ENCODE peak calls at places on chromosome 21, in six cellular contexts. L is AG09309, I is fibroblast of lung, Q is AG04449, H is left ventricle myocardium inferior, G is heart right ventricle. R is an unnamed sample.

GRCh38 chr21:22791986-22792560 is 1793.9 kb downstream of the NCAM2 start:
- DNase-seq in L (no peak), I (peak; percentile 65), Q (no peak), H (no peak), G (no peak), R (peak; percentile 29)

GRCh38 chr21:36706482-36706852 is 7.6 kb downstream of the SIM2 start:
- DNase-seq in L (no peak), I (no peak), Q (no peak), H (no peak), G (no peak), R (no peak)

GRCh38 chr21:42392731-42393442 is 3.0 kb downstream of the TMPRSS3 start:
- DNase-seq in L (no peak), I (no peak), Q (no peak), H (no peak), G (no peak), R (no peak)

GRCh38 chr21:15249285-15249993 is 184.6 kb upstream of the NRIP1 start:
- DNase-seq in L (no peak), I (peak; percentile 45), Q (no peak), H (no peak), G (no peak), R (no peak)

GRCh38 chr21:42829417-42829816 is 49.9 kb downstream of the WDR4 start:
- DNase-seq in L (no peak), I (no peak), Q (no peak), H (no peak), G (no peak), R (no peak)

GRCh38 chr21:35428041-35428400 is 378.9 kb upstream of the RUNX1 start:
- DNase-seq in L (peak; percentile 37), I (peak; percentile 11), Q (no peak), H (no peak), G (no peak), R (no peak)

GRCh38 chr21:42174173-42174572 is 44.8 kb upstream of the ABCG1 start:
- DNase-seq in L (no peak), I (no peak), Q (no peak), H (no peak), G (no peak), R (no peak)

GRCh38 chr21:41589620-41590175 is 81.7 kb upstream of the TMPRSS2 start:
- DNase-seq in L (no peak), I (no peak), Q (no peak), H (no peak), G (no peak), R (no peak)

GRCh38 chr21:33898546-33898945 is 17.1 kb downstream of the ATP5PO start:
- DNase-seq in L (no peak), I (no peak), Q (no peak), H (no peak), G (no peak), R (peak; percentile 74)

GRCh38 chr21:33902349-33902748 is 13.3 kb downstream of the ATP5PO start:
- DNase-seq in L (no peak), I (no peak), Q (no peak), H (no peak), G (no peak), R (no peak)

GRCh38 chr21:33904041-33904440 is 11.6 kb downstream of the ATP5PO start:
- DNase-seq in L (no peak), I (no peak), Q (no peak), H (no peak), G (no peak), R (no peak)

GRCh38 chr21:33899199-33899598 is 16.4 kb downstream of the ATP5PO start:
- DNase-seq in L (no peak), I (peak; percentile 28), Q (no peak), H (no peak), G (no peak), R (peak; percentile 48)

GRCh38 chr21:33901421-33902288 is 13.9 kb downstream of the ATP5PO start:
- DNase-seq in L (peak; percentile 32), I (peak; percentile 63), Q (no peak), H (no peak), G (no peak), R (peak; percentile 57)
- TF ChIP-seq CTCF in L (peak; percentile 61), I (peak; percentile 55), Q (peak; percentile 69), H (peak; percentile 55), G (peak; percentile 46), R (peak; percentile 78)

GRCh38 chr21:45328198-45329087 is 40.7 kb upstream of the POFUT2 start:
- DNase-seq in L (no peak), I (no peak), Q (no peak), H (peak; percentile 13), G (no peak), R (no peak)
- H3K4me3 ChIP-seq in L (no peak overlapping the region), I (no peak overlapping the region), Q (no peak overlapping the region), H (no peak overlapping the region), G (no peak overlapping the region), R (no peak overlapping the region)

DNA sequence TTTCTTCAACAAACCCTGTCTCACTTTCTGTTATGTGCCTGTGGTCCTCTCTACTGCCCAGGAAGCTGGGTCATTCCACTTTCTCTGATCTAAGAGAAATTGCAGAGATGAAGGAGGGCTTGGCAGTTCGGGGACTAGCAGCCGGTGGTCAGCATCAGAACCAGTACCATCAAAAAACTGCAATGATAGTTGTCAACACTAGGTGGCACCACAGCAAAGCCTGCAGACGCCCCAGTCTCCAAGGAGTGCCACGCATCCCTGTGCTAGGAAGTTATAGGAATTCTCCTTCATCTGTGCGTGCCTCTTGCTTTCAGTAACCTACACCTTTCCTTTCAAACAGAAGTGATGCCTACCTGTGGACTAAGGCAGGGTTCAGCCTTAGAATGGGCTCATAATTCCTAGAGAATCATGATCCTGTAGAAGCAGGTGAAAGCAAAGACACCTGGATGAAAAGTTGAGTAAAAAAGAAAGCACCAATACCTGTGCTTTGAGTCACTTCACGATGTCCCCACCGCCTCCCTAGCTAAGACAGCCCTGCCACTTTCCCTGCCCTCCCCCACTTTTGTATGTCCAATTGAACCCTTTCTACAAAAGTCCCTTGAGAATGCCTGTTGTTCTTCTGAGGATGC is 129.2 kb downstream of the ADAMTS1 start:
- DNase-seq in L (no peak), I (peak; percentile 60), Q (no peak), H (peak; percentile 15), G (no peak), R (peak; percentile 31)
- TF ChIP-seq CTCF in L (peak; percentile 92), I (peak; percentile 93), Q (peak; percentile 86), H (peak; percentile 89), G (peak; percentile 89), R (peak; percentile 92)

DNA sequence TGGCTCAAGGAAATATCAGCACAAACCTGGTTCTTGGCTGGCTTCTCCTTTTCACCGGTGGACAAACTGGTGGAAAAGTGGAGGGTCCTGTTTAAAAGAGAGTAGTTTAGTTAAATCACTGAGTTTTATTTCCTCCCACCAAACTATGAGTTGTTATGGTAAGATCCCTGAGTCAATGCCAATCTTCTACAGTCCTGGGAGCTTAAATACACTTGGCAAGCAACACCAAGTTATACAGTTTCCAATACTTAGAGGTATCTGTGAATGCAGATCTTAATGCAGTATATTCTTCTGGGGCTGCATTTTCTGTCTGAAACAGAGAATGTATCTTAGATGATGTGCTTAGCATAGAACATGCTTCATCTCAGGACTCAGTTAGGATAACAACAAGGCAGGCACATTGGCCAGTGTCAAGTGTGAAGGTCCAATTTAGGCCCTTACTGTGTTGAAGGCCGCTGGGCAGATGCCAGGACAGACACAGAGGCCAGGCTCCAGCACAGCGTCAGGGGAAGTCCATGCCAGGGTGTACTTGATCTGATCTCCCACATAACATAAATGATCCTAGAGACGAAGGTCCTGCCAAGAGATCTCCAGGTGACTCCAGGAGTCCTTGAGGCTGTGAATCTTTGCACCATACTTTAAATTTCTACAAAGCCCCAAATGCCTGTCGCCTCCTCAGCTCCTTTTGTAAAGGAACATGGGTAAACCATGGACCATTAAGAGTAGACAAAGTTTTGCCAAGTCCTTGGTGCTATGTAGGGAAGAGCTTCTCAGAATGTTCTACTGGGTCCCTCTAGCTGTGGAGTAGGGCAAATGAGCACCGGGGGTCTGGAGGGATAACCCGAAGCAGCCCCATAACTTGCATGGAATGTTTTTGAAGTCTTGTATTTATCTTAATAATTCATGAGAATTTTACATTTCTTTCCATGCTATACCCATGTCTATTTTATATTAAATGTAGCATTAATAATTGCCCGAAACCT is 76.8 kb downstream of the KCNJ15 start:
- DNase-seq in L (no peak), I (peak; percentile 41), Q (no peak), H (peak; percentile 34), G (peak; percentile 40), R (no peak)
- H3K4me3 ChIP-seq in L (no peak overlapping the region), I (no peak overlapping the region), Q (no peak overlapping the region), H (no peak overlapping the region), G (no peak overlapping the region), R (no peak overlapping the region)

GRCh38 chr21:17146426-17146825 is 366.4 kb upstream of the CXADR start:
- DNase-seq in L (no peak), I (no peak), Q (no peak), H (no peak), G (no peak), R (no peak)
- TF ChIP-seq CTCF in L (no peak), I (no peak), Q (no peak), H (no peak), G (no peak), R (peak; percentile 6)

DNA sequence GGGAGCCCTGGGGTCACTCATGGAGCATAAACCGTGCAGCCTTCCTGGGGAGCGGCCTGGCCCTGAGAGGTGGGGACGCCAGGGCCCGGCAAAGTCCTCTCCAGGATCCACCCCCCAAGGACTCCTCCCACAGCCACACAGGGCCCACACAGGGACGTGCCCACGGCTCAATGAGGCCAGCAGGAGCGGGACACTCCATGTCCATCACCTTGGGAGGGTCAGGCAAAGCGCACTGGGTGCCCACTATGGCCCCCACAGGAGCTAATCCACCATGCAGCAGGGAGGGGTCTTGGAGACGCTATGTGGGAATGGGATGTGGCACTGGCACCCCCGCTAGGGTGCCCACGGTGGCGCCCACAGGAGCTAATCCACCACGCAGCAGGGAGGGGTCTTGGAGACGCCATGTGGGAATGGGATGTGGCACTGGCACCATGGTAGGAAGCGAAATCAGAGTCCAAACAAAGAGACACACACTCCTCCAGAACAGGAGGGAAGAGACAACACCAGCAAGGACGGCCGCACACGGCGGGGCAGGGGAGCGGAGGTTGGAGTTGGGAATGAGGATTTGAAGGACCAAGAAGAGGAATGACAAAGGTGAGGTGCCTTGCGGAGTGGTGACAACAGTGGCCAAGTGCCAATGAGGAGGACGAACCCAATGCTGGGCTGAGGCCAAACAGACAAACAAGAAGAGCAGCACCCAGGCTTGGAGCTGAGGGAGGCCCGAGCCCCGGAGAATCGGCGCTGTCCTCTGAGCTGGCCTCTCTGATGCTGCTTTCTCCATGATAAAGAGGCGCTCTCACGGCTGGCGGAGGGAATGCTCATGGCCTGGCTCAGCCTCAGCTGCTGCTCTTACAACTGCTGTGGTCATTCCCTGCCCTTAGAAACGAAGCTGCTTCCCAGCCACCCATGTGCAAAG is 18.1 kb upstream of the SLC19A1 start:
- DNase-seq in L (no peak), I (no peak), Q (no peak), H (peak; percentile 9), G (no peak), R (no peak)
- H3K4me3 ChIP-seq in L (no peak overlapping the region), I (no peak overlapping the region), Q (no peak overlapping the region), H (no peak overlapping the region), G (no peak overlapping the region), R (no peak overlapping the region)

R was measured in astrocyte of the cerebellum.